ENCODE peak calls at places on chromosomes 12 and 14, in five cellular contexts. Z is G401, U is WTC11, Q is AG08395, B is NCI-H1092 treated with DMSO at 0.1 percent for 48 hours. G is an unnamed sample.

GRCh38 chr12:79438480-79439178 is 252.1 kb downstream of the PAWR start:
- DNase-seq in Z (no peak), U (no peak), Q (no peak), B (no peak), G (no peak)

GRCh38 chr12:132217371-132217770 is 73.1 kb downstream of the NOC4L start:
- DNase-seq in Z (no peak), U (no peak), Q (no peak), B (no peak), G (no peak)

GRCh38 chr12:20404576-20405346 is 36.4 kb downstream of the PDE3A start:
- DNase-seq in Z (no peak), U (no peak), Q (no peak), B (no peak), G (peak)

GRCh38 chr12:129659927-129660326 is 243.9 kb downstream of the TMEM132D start:
- DNase-seq in Z (no peak), U (no peak), Q (no peak), B (peak), G (peak)

GRCh38 chr12:56590237-56590830 is 39.8 kb downstream of the BAZ2A start:
- DNase-seq in Z (no peak), U (peak), Q (no peak), B (no peak), G (no peak)

GRCh38 chr12:64064706-64065105 is 157.4 kb downstream of the KICS2 start:
- DNase-seq in Z (no peak), U (no peak), Q (no peak), B (no peak), G (no peak)

GRCh38 chr14:37580146-37580545 is 14.9 kb downstream of the FOXA1 start:
- DNase-seq in Z (no peak), U (no peak), Q (no peak), B (no peak), G (no peak)

GRCh38 chr14:51533160-51533559 is 118.5 kb upstream of the FRMD6 start:
- DNase-seq in Z (no peak), U (no peak), Q (peak), B (no peak), G (no peak)

GRCh38 chr12:116241157-116241772 is 36.2 kb downstream of the MED13L start:
- DNase-seq in Z (peak), U (no peak), Q (no peak), B (no peak), G (no peak)

GRCh38 chr12:118023461-118023860 is 7.0 kb downstream of the RFC5 start:
- DNase-seq in Z (no peak), U (no peak), Q (no peak), B (no peak), G (no peak)

GRCh38 chr12:91100901-91101300 is 10.4 kb downstream of the LUM start:
- DNase-seq in Z (no peak), U (no peak), Q (no peak), B (no peak), G (peak)

GRCh38 chr14:37202265-37202664 is 4.5 kb downstream of the MIPOL1 start:
- DNase-seq in Z (no peak), U (no peak), Q (no peak), B (no peak), G (peak)

GRCh38 chr14:21525571-21525970 is 575 bp downstream of the SALL2 start:
- DNase-seq in Z (peak), U (no peak), Q (no peak), B (peak), G (no peak)

GRCh38 chr12:117105902-117106301 is 6.7 kb upstream of the TESC start:
- DNase-seq in Z (no peak), U (no peak), Q (no peak), B (no peak), G (no peak)

GRCh38 chr12:29921307-29921706 is 137.6 kb upstream of the TMTC1 start:
- DNase-seq in Z (no peak), U (no peak), Q (no peak), B (no peak), G (no peak)

GRCh38 chr14:50109342-50109741 is 7.0 kb downstream of the VCPKMT start:
- DNase-seq in Z (peak), U (no peak), Q (no peak), B (peak), G (peak)

GRCh38 chr12:132437252-132438138 is 52.5 kb upstream of the FBRSL1 start:
- DNase-seq in Z (no peak), U (peak), Q (no peak), B (no peak), G (no peak)

GRCh38 chr14:31036552-31036951 is 10.4 kb upstream of the STRN3 start:
- DNase-seq in Z (no peak), U (no peak), Q (no peak), B (no peak), G (no peak)

GRCh38 chr12:47886471-47887240 is 18.1 kb downstream of the VDR start:
- DNase-seq in Z (no peak), U (no peak), Q (no peak), B (no peak), G (no peak)

GRCh38 chr12:1053690-1054089 is 62.7 kb downstream of the ERC1 start:
- DNase-seq in Z (peak), U (no peak), Q (no peak), B (no peak), G (no peak)

GRCh38 chr12:101946233-101946611 is 68.8 kb downstream of the DRAM1 start:
- DNase-seq in Z (no peak), U (no peak), Q (no peak), B (no peak), G (no peak)

GRCh38 chr14:106174206-106174605 is 647.8 kb downstream of the TMEM121 start:
- DNase-seq in Z (no peak), U (no peak), Q (no peak), B (no peak), G (no peak)

GRCh38 chr14:36097356-36097755 is 79.2 kb downstream of the PTCSC3 start:
- DNase-seq in Z (no peak), U (no peak), Q (no peak), B (no peak), G (no peak)

GRCh38 chr12:30952036-30952435 is 25.5 kb downstream of the TSPAN11 start:
- DNase-seq in Z (no peak), U (no peak), Q (no peak), B (no peak), G (no peak)

GRCh38 chr14:101956179-101956885 is 8.0 kb upstream of the DYNC1H1 start:
- DNase-seq in Z (no peak), U (no peak), Q (no peak), B (no peak), G (no peak)

GRCh38 chr14:104872469-104873341 is 7.6 kb downstream of the CEP170B start:
- DNase-seq in Z (no peak), U (peak), Q (peak), B (no peak), G (no peak)

GRCh38 chr14:91545946-91546716 is 36.0 kb upstream of the PPP4R3A start:
- DNase-seq in Z (no peak), U (no peak), Q (no peak), B (peak), G (no peak)

G was measured in astrocyte of the cerebellum.